ENCODE peak calls at places on chromosomes 16 and 17, in nine cellular contexts. G, O, B, V, N, F, X, C and M are unnamed samples. For H3K9me3 and H3K27me3, the result is how much of the 10 kb centered on the place peaks cover.

GRCh38 chr17:44979426-44980273 is 11.5 kb upstream of the C1QL1 start:
- DNase-seq in G (no peak), O (no peak), B (no peak), V (no peak), N (no peak), F (no peak), X (no peak), C (peak), M (peak)

GRCh38 chr17:41810659-41811548 is 845 bp downstream of the P3H4 start:
- DNase-seq in G (peak), O (peak), B (no peak), V (peak), N (no peak), F (no peak), X (no peak), C (no peak), M (peak)

GRCh38 chr17:16281351-16281750 is 64.3 kb downstream of the PIGL start:
- DNase-seq in G (peak), O (no peak), B (peak), V (peak), N (no peak), F (no peak), X (no peak), C (no peak), M (no peak)

GRCh38 chr17:64309710-64310109 is 46.6 kb upstream of the TEX2 start:
- DNase-seq in G (no peak), O (no peak), B (no peak), V (no peak), N (peak), F (no peak), X (no peak), C (no peak), M (no peak)

GRCh38 chr17:41957058-41957868 is 9.3 kb upstream of the CNP start:
- DNase-seq in G (peak), O (peak), B (no peak), V (peak), N (no peak), F (no peak), X (no peak), C (no peak), M (no peak)

GRCh38 chr16:11871193-11871592 is 19.9 kb upstream of the RSL1D1 start:
- DNase-seq in G (no peak), O (peak), B (peak), V (peak), N (no peak), F (no peak), X (peak), C (no peak), M (peak)

GRCh38 chr17:46974086-46974485 is 5.0 kb downstream of the RPRML start:
- DNase-seq in G (no peak), O (no peak), B (no peak), V (no peak), N (no peak), F (no peak), X (no peak), C (no peak), M (peak)

GRCh38 chr17:333626-334396 is 18.8 kb downstream of the RPH3AL start:
- DNase-seq in G (peak), O (peak), B (peak), V (peak), N (peak), F (peak), X (no peak), C (peak), M (no peak)

GRCh38 chr17:30249460-30249859 is 14.0 kb upstream of the SLC6A4 start:
- DNase-seq in G (no peak), O (no peak), B (peak), V (no peak), N (no peak), F (no peak), X (no peak), C (no peak), M (no peak)

DNA sequence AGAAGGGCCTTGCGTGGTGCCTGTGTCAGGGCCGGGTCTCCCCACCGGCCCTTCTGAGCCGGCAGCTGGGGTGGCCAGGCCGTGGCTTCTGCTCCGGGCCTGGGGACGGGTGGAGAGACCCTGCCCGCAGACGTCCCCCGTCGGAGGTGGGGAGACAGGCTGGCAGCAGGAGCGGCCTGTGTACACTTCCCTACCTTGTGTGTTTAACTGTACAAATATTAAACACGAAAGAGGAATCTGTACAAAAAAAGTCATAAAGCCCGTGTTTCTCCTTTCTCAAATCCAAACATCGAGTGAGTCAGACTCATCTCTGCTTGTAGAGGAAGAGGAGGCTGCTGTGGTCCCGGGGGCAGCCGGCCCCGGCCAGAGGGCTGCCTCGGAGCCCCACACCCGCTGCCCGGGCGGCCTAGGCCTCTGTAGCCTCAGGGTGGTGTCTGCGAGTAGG is 2.0 kb downstream of the CACNA1H start:
- DNase-seq in G (peak), O (no peak), B (peak), V (no peak), N (no peak), F (no peak), X (no peak), C (no peak), M (no peak)
- H3K4me3 ChIP-seq in G (no peak), O (peak), B (no peak), V (no peak), N (peak), F (no peak), X (peak), C (peak), M (no peak)

GRCh38 chr17:72498671-72499210 is 377.9 kb downstream of the SOX9 start:
- DNase-seq in G (no peak), O (no peak), B (peak), V (no peak), N (no peak), F (no peak), X (no peak), C (no peak), M (no peak)

GRCh38 chr17:72492941-72493340 is 372.1 kb downstream of the SOX9 start:
- DNase-seq in G (no peak), O (no peak), B (no peak), V (no peak), N (no peak), F (no peak), X (no peak), C (no peak), M (no peak)

GRCh38 chr17:72494576-72494975 is 373.8 kb downstream of the SOX9 start:
- DNase-seq in G (no peak), O (no peak), B (no peak), V (no peak), N (no peak), F (no peak), X (no peak), C (no peak), M (no peak)

GRCh38 chr17:72497915-72498314 is 377.1 kb downstream of the SOX9 start:
- DNase-seq in G (no peak), O (no peak), B (no peak), V (no peak), N (no peak), F (no peak), X (no peak), C (no peak), M (no peak)

DNA sequence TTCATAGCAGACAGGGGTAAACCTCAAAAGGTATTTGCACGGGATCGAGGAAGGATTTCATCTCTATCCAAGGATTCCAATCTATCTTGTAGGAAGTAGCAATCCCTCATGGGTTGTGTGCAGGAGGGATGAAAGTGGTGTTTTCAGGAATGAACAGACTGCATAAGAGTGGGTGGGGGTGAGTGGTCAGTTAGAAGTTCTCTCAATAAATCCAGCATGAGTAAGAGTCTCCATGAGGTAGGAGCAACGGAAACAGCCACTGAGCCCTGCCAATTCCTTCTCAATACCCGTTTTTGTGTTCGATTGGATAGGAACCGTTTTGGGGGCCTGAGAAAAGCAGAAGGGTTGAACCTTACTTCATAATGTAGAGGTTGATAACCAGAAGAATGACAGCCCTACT is 375.6 kb downstream of the SOX9 start:
- DNase-seq in G (no peak), O (no peak), B (peak), V (no peak), N (no peak), F (no peak), X (no peak), C (no peak), M (no peak)
- H3K9me3 ChIP-seq in G (under half), O (under half), B (under half), V (under half), N (under half), F (under half), X (under half), C (under half), M (under half)

DNA sequence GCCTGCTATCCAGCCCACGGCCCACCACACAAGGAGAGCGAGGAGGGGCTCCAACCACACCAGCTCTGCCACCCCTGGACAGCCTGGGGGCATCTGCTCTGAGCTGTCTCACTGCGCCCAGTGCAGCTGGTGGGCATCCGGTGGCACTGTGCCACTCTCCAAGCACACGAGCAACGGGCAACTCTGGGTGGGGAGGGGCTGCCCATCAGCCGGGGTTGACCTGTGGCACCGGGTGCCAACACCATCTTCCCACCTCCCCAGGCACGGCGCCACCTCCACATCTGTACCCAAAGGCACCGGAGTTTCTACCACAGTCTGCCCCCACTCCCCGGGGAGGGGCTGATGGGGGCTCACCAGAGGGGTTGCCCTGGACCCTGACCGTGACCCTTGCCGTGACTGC is 241.8 kb downstream of the RBFOX3 start:
- DNase-seq in G (no peak), O (no peak), B (no peak), V (no peak), N (no peak), F (no peak), X (no peak), C (no peak), M (no peak)
- H3K27me3 ChIP-seq in G (under half), O (under half), B (under half), V (under half), N (under half), F (under half), X (half or more), C (under half), M (half or more)

DNA sequence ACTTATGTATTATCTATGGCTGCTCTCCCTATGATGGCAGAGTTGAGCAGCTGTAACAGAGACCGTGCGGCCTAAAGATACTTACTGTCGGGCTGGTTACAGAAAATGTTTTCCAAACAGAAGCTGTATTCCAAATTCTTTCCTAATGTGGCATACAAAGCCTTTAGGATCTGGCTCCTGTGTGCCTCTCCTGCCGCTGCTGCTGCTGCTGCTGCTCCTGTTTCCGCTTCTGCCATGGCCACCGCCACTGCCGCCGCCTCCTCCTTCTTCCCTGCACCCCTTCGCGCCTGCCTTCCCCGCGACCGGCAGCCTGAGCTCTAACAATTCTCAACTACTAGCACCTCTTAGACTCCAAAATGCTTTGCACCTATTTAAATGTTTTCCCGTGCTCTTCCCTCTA is 263.9 kb upstream of the TBX2 start:
- DNase-seq in G (no peak), O (no peak), B (no peak), V (no peak), N (peak), F (no peak), X (no peak), C (no peak), M (no peak)
- H3K4me3 ChIP-seq in G (no peak), O (no peak), B (peak), V (no peak), N (peak), F (no peak), X (no peak), C (no peak), M (no peak)

DNA sequence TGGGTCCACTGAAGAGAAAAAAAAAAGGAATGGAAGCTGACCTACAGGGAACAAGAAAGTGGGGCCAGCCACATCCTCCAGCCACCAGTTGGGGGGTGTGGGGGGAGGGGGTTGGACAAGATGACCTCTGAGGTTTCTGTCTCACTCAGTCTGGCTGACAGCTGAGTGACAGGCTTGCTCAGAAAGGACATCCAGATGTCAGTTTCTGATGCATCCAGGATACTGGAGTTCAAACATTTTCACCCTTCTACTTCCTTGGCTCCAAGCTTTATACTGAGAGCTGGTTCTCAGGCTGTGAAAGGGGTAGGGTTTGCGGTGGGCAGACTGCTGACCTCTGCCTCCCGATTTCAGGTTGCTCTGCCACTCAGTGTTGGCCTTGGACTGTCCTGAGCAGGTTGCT is 2178.3 kb downstream of the TP53TG3F start:
- DNase-seq in G (no peak), O (no peak), B (no peak), V (no peak), N (no peak), F (no peak), X (no peak), C (no peak), M (no peak)
- H3K9me3 ChIP-seq in G (under half), O (half or more), B (under half), V (under half), N (under half), F (under half), X (half or more), C (under half), M (under half)

GRCh38 chr17:76523084-76524037 is 14.1 kb downstream of the CYGB start:
- DNase-seq in G (peak), O (peak), B (peak), V (peak), N (peak), F (no peak), X (peak), C (peak), M (peak)
- H3K27me3 ChIP-seq in G (under half), O (under half), B (under half), V (under half), N (under half), F (under half), X (under half), C (under half), M (under half)

DNA sequence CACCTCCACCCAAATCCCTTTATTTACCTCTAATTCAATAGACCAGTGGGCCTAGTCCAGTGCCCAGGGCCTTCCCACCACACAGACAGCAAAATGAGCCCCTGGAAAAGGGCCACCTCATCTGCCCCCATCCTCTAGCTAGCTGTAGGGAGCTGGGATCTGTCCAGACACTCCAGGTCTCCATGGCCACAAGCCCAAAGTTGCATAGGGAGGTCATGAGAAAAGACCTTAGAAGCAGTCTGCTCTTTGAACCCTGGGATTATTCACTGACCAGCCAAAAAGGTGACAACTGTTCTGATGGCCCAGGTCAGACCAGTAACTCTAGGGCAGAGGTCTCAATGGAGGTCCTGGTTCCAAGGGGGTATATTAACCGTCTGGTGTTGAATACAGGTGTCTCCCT is 2.0 kb downstream of the CUEDC1 start:
- DNase-seq in G (no peak), O (no peak), B (no peak), V (no peak), N (no peak), F (no peak), X (no peak), C (no peak), M (no peak)
- H3K4me3 ChIP-seq in G (peak), O (no peak), B (no peak), V (no peak), N (no peak), F (no peak), X (no peak), C (no peak), M (no peak)

DNA sequence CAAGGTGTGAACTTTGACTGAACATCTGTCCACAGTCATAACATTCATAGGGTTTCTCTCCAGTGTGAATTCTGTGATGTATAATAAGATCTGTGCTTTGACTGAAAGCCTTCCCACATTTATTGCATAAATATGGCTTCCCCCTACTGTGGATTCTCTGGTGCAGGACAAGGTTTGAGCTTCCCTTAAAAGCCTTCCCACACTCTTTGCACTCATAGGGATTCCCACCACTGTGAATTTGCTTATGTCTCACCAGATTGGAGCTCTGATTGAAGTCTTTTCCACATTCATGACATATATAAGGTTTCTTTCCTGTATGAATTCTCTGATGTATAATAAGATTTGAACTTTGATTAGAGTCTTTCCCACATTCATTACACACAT is 8.3 kb downstream of the ZNF594 start:
- DNase-seq in G (no peak), O (no peak), B (no peak), V (no peak), N (no peak), F (no peak), X (no peak), C (no peak), M (no peak)
- H3K9me3 ChIP-seq in G (half or more), O (half or more), B (under half), V (under half), N (half or more), F (half or more), X (half or more), C (half or more), M (under half)